ENCODE peak calls at places on chromosome 21, in four cellular contexts. C is body of pancreas, B is astrocyte of the spinal cord, J is brain microvascular endothelial cell. E is an unnamed sample.

GRCh38 chr21:39054066-39054465 is 129.2 kb downstream of the PSMG1 start:
- DNase-seq in C (no peak), B (no peak), J (no peak), E (no peak)

GRCh38 chr21:16954787-16955186 is 558.1 kb upstream of the CXADR start:
- DNase-seq in C (no peak), B (no peak), J (no peak), E (no peak)

GRCh38 chr21:28496517-28496916 is 496.2 kb downstream of the LTN1 start:
- DNase-seq in C (no peak), B (no peak), J (no peak), E (no peak)

GRCh38 chr21:39020751-39021474 is 162.3 kb downstream of the PSMG1 start:
- DNase-seq in C (peak; percentile 27), B (no peak), J (peak; percentile 47), E (peak; percentile 90)

GRCh38 chr21:41064325-41064724 is 103.6 kb upstream of the BACE2 start:
- DNase-seq in C (no peak), B (no peak), J (no peak), E (no peak)

GRCh38 chr21:33951276-33952178 is 35.9 kb upstream of the ATP5PO start:
- DNase-seq in C (no peak), B (peak; percentile 35), J (peak; percentile 60), E (peak; percentile 80)

GRCh38 chr21:41316641-41317392 is at the start of gene FAM3B:
- DNase-seq in C (peak; percentile 84), B (no peak), J (no peak), E (no peak)

GRCh38 chr21:38476385-38476784 is 21.9 kb downstream of the ERG start:
- DNase-seq in C (no peak), B (no peak), J (no peak), E (peak; percentile 50)

GRCh38 chr21:16084776-16085364 is 355.1 kb downstream of the USP25 start:
- DNase-seq in C (peak; percentile 40), B (peak; percentile 79), J (peak; percentile 28), E (no peak)

GRCh38 chr21:38771536-38771935 is 34.2 kb upstream of the ETS2 start:
- DNase-seq in C (no peak), B (no peak), J (no peak), E (no peak)

GRCh38 chr21:31184462-31184861 is 146.2 kb upstream of the KRTAP19-8 start:
- DNase-seq in C (no peak), B (no peak), J (no peak), E (no peak)

GRCh38 chr21:15788847-15789548 is 59.2 kb downstream of the USP25 start:
- DNase-seq in C (no peak), B (peak; percentile 32), J (no peak), E (peak; percentile 71)

GRCh38 chr21:41371698-41372030 is 9.8 kb downstream of the MX2 start:
- DNase-seq in C (no peak), B (no peak), J (no peak), E (no peak)

GRCh38 chr21:29258626-29259335 is 39.9 kb upstream of the BACH1 start:
- DNase-seq in C (peak; percentile 17), B (peak; percentile 80), J (peak; percentile 50), E (peak; percentile 82)

GRCh38 chr21:39576518-39577128 is 36.1 kb upstream of the B3GALT5 start:
- DNase-seq in C (no peak), B (no peak), J (no peak), E (no peak)

GRCh38 chr21:34807881-34808568 is 139.2 kb downstream of the CLIC6 start:
- DNase-seq in C (no peak), B (peak; percentile 93), J (peak; percentile 91), E (peak; percentile 98)

GRCh38 chr21:18663663-18664062 is 260.1 kb upstream of the TMPRSS15 start:
- DNase-seq in C (no peak), B (no peak), J (no peak), E (no peak)

GRCh38 chr21:31346256-31346821 is 2.3 kb upstream of the TIAM1 start:
- DNase-seq in C (no peak), B (peak; percentile 42), J (no peak), E (no peak)

GRCh38 chr21:38383411-38384245 is 114.6 kb downstream of the ERG start:
- DNase-seq in C (no peak), B (no peak), J (no peak), E (no peak)

GRCh38 chr21:38857152-38857825 is 51.6 kb downstream of the ETS2 start:
- DNase-seq in C (no peak), B (no peak), J (no peak), E (no peak)

GRCh38 chr21:26912466-26912865 is 54.4 kb downstream of the ADAMTS5 start:
- DNase-seq in C (no peak), B (no peak), J (no peak), E (no peak)

GRCh38 chr21:36325373-36326010 is 5.5 kb downstream of the MORC3 start:
- DNase-seq in C (no peak), B (peak; percentile 32), J (no peak), E (no peak)

GRCh38 chr21:15759469-15759868 is 29.7 kb downstream of the USP25 start:
- DNase-seq in C (no peak), B (no peak), J (no peak), E (no peak)

GRCh38 chr21:14686466-14687276 is 140.6 kb upstream of the SAMSN1 start:
- DNase-seq in C (no peak), B (peak; percentile 39), J (no peak), E (no peak)

GRCh38 chr21:31337991-31338891 is 5.8 kb downstream of the TIAM1 start:
- DNase-seq in C (no peak), B (peak; percentile 63), J (no peak), E (no peak)

GRCh38 chr21:25283720-25284119 is 323.6 kb downstream of the MRPL39 start:
- DNase-seq in C (no peak), B (peak; percentile 37), J (peak; percentile 5), E (peak; percentile 28)
- TF ChIP-seq CTCF in C (peak; percentile 32), B (peak; percentile 51), J (peak; percentile 56), E (peak; percentile 24)

GRCh38 chr21:45455321-45456013 is 50.5 kb downstream of the COL18A1 start:
- DNase-seq in C (peak; percentile 63), B (peak; percentile 52), J (no peak), E (peak; percentile 58)
- H3K4me3 ChIP-seq in C (no peak overlapping the region), B (no peak overlapping the region), J (peak overlapping the region; percentile 12), E (peak overlapping the region; percentile 19)

DNA sequence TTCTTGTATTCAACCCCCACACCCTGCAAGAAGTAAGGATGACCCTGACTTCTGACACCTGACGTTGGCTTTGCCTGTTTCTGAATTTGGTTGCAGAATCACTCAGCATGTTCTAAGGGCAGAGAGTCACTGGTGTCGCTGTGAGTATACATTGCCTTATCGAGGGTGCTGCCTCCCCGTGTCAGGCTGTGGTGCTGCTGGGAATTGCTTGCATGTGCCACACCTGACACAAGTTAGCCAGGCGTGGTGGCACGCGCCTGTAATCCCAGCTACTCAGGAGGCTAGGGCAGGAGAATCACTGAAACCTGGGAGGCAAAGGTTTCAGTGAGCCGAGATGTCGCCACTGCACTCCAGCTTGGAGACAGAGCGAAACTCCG is 45.9 kb downstream of the WDR4 start:
- DNase-seq in C (no peak), B (no peak), J (no peak), E (peak; percentile 8)
- TF ChIP-seq CTCF in C (peak; percentile 23), B (peak; percentile 17), J (peak; percentile 30), E (peak; percentile 19)

DNA sequence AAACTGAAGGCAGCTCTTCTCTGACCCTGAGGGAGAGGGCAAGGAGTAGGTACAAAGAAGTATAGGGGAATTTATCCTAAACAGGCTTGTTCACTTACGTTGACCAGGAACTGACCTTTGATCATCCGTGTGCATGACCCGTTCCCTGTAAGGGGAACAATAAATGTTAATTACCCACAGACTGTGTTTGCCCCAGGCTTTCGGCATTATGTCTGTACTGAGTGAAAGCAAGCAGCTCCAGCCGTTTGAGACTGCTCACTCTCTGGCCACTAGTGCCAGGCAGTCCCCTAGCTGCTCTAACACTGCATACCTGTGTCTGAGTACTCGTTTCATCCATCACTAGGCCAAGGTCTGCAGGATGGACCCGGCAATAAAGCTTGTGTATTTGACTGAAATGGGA is 1365.3 kb downstream of the NCAM2 start:
- DNase-seq in C (no peak), B (no peak), J (no peak), E (no peak)
- H3K4me3 ChIP-seq in C (no peak overlapping the region), B (no peak overlapping the region), J (no peak overlapping the region), E (no peak overlapping the region)

GRCh38 chr21:32562426-32562825 is 22.9 kb downstream of the TCP10L start:
- DNase-seq in C (peak; percentile 20), B (peak; percentile 71), J (peak; percentile 56), E (peak; percentile 92)
- TF ChIP-seq CTCF in C (no peak), B (peak; percentile 77), J (peak; percentile 78), E (peak; percentile 65)

GRCh38 chr21:37380349-37381323 is 14.1 kb downstream of the DYRK1A start:
- DNase-seq in C (peak; percentile 66), B (no peak), J (no peak), E (no peak)
- H3K4me3 ChIP-seq in C (no peak overlapping the region), B (no peak overlapping the region), J (no peak overlapping the region), E (no peak overlapping the region)